ENCODE peak calls at places on chromosome 1, in ten cellular contexts. One of them, this sample, is unnamed. For H3K27me3, the result is how much of the 10 kb centered on the place peaks cover.

GRCh38 chr1:209190591-209191241 is 392.8 kb upstream of the CAMK1G start:
- DNase-seq in ovary: no peak
- DNase-seq in suprapubic skin: no peak
- DNase-seq in upper lobe of left lung: peak
- DNase-seq in heart left ventricle: no peak
- DNase-seq in adrenal gland: peak
- DNase-seq in uterus: no peak
- DNase-seq in stomach: peak
- DNase-seq in tibial nerve: no peak
- DNase-seq in esophagus squamous epithelium: no peak
- DNase-seq in this sample: peak

GRCh38 chr1:156122519-156123355 is 8.2 kb downstream of the LMNA start:
- DNase-seq in ovary: peak
- DNase-seq in suprapubic skin: peak
- DNase-seq in upper lobe of left lung: peak
- DNase-seq in heart left ventricle: peak
- DNase-seq in adrenal gland: peak
- DNase-seq in uterus: peak
- DNase-seq in stomach: peak
- DNase-seq in tibial nerve: no peak
- DNase-seq in esophagus squamous epithelium: no peak
- DNase-seq in this sample: peak

GRCh38 chr1:178238722-178239510 is 145.0 kb downstream of the RASAL2 start:
- DNase-seq in ovary: no peak
- DNase-seq in suprapubic skin: no peak
- DNase-seq in upper lobe of left lung: no peak
- DNase-seq in heart left ventricle: no peak
- DNase-seq in adrenal gland: no peak
- DNase-seq in uterus: no peak
- DNase-seq in stomach: no peak
- DNase-seq in tibial nerve: no peak
- DNase-seq in esophagus squamous epithelium: no peak
- DNase-seq in this sample: no peak

GRCh38 chr1:9302745-9303524 is 10.2 kb downstream of the SPSB1 start:
- DNase-seq in ovary: no peak
- DNase-seq in suprapubic skin: no peak
- DNase-seq in upper lobe of left lung: peak
- DNase-seq in heart left ventricle: no peak
- DNase-seq in adrenal gland: no peak
- DNase-seq in uterus: peak
- DNase-seq in stomach: no peak
- DNase-seq in tibial nerve: peak
- DNase-seq in esophagus squamous epithelium: no peak
- DNase-seq in this sample: no peak

GRCh38 chr1:43565600-43566360 is 35.1 kb downstream of the PTPRF start:
- DNase-seq in ovary: peak
- DNase-seq in suprapubic skin: no peak
- DNase-seq in upper lobe of left lung: peak
- DNase-seq in heart left ventricle: peak
- DNase-seq in adrenal gland: peak
- DNase-seq in uterus: peak
- DNase-seq in stomach: peak
- DNase-seq in tibial nerve: peak
- DNase-seq in esophagus squamous epithelium: no peak
- DNase-seq in this sample: peak

GRCh38 chr1:2786329-2787162 is 14.9 kb downstream of the TTC34 start:
- DNase-seq in ovary: no peak
- DNase-seq in suprapubic skin: peak
- DNase-seq in upper lobe of left lung: peak
- DNase-seq in heart left ventricle: peak
- DNase-seq in adrenal gland: peak
- DNase-seq in uterus: no peak
- DNase-seq in stomach: peak
- DNase-seq in tibial nerve: no peak
- DNase-seq in esophagus squamous epithelium: no peak
- DNase-seq in this sample: peak

GRCh38 chr1:97433520-97434175 is 487.2 kb downstream of the DPYD start:
- DNase-seq in ovary: no peak
- DNase-seq in suprapubic skin: no peak
- DNase-seq in upper lobe of left lung: no peak
- DNase-seq in heart left ventricle: no peak
- DNase-seq in adrenal gland: no peak
- DNase-seq in uterus: no peak
- DNase-seq in stomach: no peak
- DNase-seq in tibial nerve: no peak
- DNase-seq in esophagus squamous epithelium: no peak
- DNase-seq in this sample: no peak

GRCh38 chr1:66711420-66711819 is 40.8 kb upstream of the DYNLT5 start:
- DNase-seq in ovary: no peak
- DNase-seq in suprapubic skin: no peak
- DNase-seq in upper lobe of left lung: no peak
- DNase-seq in heart left ventricle: no peak
- DNase-seq in adrenal gland: no peak
- DNase-seq in uterus: no peak
- DNase-seq in stomach: no peak
- DNase-seq in tibial nerve: no peak
- DNase-seq in esophagus squamous epithelium: no peak
- DNase-seq in this sample: no peak

GRCh38 chr1:237737448-237737847 is 153.3 kb downstream of the ZP4 start:
- DNase-seq in ovary: no peak
- DNase-seq in suprapubic skin: no peak
- DNase-seq in upper lobe of left lung: no peak
- DNase-seq in heart left ventricle: no peak
- DNase-seq in adrenal gland: no peak
- DNase-seq in uterus: no peak
- DNase-seq in stomach: no peak
- DNase-seq in tibial nerve: no peak
- DNase-seq in esophagus squamous epithelium: no peak
- DNase-seq in this sample: no peak

GRCh38 chr1:237736372-237737029 is 154.2 kb downstream of the ZP4 start:
- DNase-seq in ovary: no peak
- DNase-seq in suprapubic skin: no peak
- DNase-seq in upper lobe of left lung: no peak
- DNase-seq in heart left ventricle: no peak
- DNase-seq in adrenal gland: no peak
- DNase-seq in uterus: no peak
- DNase-seq in stomach: no peak
- DNase-seq in tibial nerve: no peak
- DNase-seq in esophagus squamous epithelium: no peak
- DNase-seq in this sample: no peak

GRCh38 chr1:237732657-237733056 is 158.1 kb downstream of the ZP4 start:
- DNase-seq in ovary: no peak
- DNase-seq in suprapubic skin: no peak
- DNase-seq in upper lobe of left lung: no peak
- DNase-seq in heart left ventricle: no peak
- DNase-seq in adrenal gland: no peak
- DNase-seq in uterus: no peak
- DNase-seq in stomach: no peak
- DNase-seq in tibial nerve: no peak
- DNase-seq in esophagus squamous epithelium: no peak
- DNase-seq in this sample: no peak

GRCh38 chr1:237740831-237741230 is 149.9 kb downstream of the ZP4 start:
- DNase-seq in ovary: no peak
- DNase-seq in suprapubic skin: no peak
- DNase-seq in upper lobe of left lung: no peak
- DNase-seq in heart left ventricle: no peak
- DNase-seq in adrenal gland: no peak
- DNase-seq in uterus: no peak
- DNase-seq in stomach: no peak
- DNase-seq in tibial nerve: no peak
- DNase-seq in esophagus squamous epithelium: no peak
- DNase-seq in this sample: no peak

DNA sequence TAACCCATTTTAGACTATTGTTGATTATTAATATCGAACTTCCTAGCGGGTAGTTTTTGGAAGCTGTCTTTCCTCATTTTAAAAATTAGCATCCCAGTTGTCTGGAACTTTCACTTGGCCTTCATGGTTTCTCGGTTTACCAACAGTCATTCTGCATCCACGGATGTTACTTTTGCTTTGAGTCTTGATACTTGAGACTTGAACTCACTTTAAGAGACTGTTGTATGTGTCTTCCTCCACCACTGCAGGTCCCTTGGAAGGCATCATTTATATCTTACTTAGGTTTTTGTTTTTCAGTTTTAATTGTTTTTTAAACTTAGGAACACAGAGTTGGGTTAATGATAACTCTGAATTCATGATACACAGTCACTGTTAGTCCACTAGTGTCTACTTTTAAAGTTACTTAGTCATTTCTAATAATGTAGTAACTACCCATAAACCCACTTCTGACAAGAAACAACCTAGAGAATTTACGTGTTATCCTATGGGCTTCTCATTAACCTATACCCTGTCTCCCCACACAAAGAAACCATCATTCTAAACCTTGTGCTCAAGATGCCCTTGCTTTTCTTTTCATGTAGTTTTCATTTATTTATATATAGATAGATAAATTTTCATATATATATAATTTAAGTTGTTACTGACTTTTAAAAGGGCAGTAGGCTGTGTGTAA is 152.6 kb downstream of the ZP4 start:
- DNase-seq in ovary: no peak
- DNase-seq in suprapubic skin: no peak
- DNase-seq in upper lobe of left lung: no peak
- DNase-seq in heart left ventricle: no peak
- DNase-seq in adrenal gland: no peak
- DNase-seq in uterus: no peak
- DNase-seq in stomach: no peak
- DNase-seq in tibial nerve: no peak
- DNase-seq in esophagus squamous epithelium: no peak
- DNase-seq in this sample: no peak
- TF ChIP-seq POLR2A in ovary: no peak
- TF ChIP-seq POLR2A in suprapubic skin: no peak
- TF ChIP-seq POLR2A in upper lobe of left lung: no peak
- TF ChIP-seq POLR2A in heart left ventricle: no peak
- TF ChIP-seq POLR2A in adrenal gland: no peak
- TF ChIP-seq POLR2A in uterus: no peak
- TF ChIP-seq POLR2A in stomach: no peak
- TF ChIP-seq POLR2A in tibial nerve: no peak
- TF ChIP-seq POLR2A in esophagus squamous epithelium: no peak
- TF ChIP-seq POLR2A in this sample: no peak

GRCh38 chr1:6208723-6209660 is 3.1 kb downstream of the RNF207 start:
- DNase-seq in ovary: no peak
- DNase-seq in suprapubic skin: no peak
- DNase-seq in upper lobe of left lung: no peak
- DNase-seq in heart left ventricle: peak
- DNase-seq in adrenal gland: peak
- DNase-seq in uterus: no peak
- DNase-seq in stomach: peak
- DNase-seq in tibial nerve: no peak
- DNase-seq in esophagus squamous epithelium: no peak
- DNase-seq in this sample: peak

GRCh38 chr1:6207075-6207885 is 1.4 kb downstream of the RNF207 start:
- DNase-seq in ovary: no peak
- DNase-seq in suprapubic skin: no peak
- DNase-seq in upper lobe of left lung: no peak
- DNase-seq in heart left ventricle: peak
- DNase-seq in adrenal gland: no peak
- DNase-seq in uterus: no peak
- DNase-seq in stomach: no peak
- DNase-seq in tibial nerve: no peak
- DNase-seq in esophagus squamous epithelium: no peak
- DNase-seq in this sample: no peak

GRCh38 chr1:6209661-6210605 is 4.0 kb downstream of the RNF207 start:
- DNase-seq in ovary: no peak
- DNase-seq in suprapubic skin: no peak
- DNase-seq in upper lobe of left lung: no peak
- DNase-seq in heart left ventricle: no peak
- DNase-seq in adrenal gland: no peak
- DNase-seq in uterus: no peak
- DNase-seq in stomach: no peak
- DNase-seq in tibial nerve: no peak
- DNase-seq in esophagus squamous epithelium: no peak
- DNase-seq in this sample: no peak

GRCh38 chr1:6207921-6208320 is 2.0 kb downstream of the RNF207 start:
- DNase-seq in ovary: no peak
- DNase-seq in suprapubic skin: no peak
- DNase-seq in upper lobe of left lung: no peak
- DNase-seq in heart left ventricle: no peak
- DNase-seq in adrenal gland: no peak
- DNase-seq in uterus: no peak
- DNase-seq in stomach: no peak
- DNase-seq in tibial nerve: no peak
- DNase-seq in esophagus squamous epithelium: no peak
- DNase-seq in this sample: no peak

GRCh38 chr1:6205849-6206845 is at the start of gene RNF207:
- DNase-seq in ovary: no peak
- DNase-seq in suprapubic skin: no peak
- DNase-seq in upper lobe of left lung: peak
- DNase-seq in heart left ventricle: peak
- DNase-seq in adrenal gland: peak
- DNase-seq in uterus: peak
- DNase-seq in stomach: peak
- DNase-seq in tibial nerve: no peak
- DNase-seq in esophagus squamous epithelium: no peak
- DNase-seq in this sample: peak
- H3K4me3 ChIP-seq in ovary: peak
- H3K4me3 ChIP-seq in suprapubic skin: peak
- H3K4me3 ChIP-seq in upper lobe of left lung: peak
- H3K4me3 ChIP-seq in heart left ventricle: peak
- H3K4me3 ChIP-seq in adrenal gland: peak
- H3K4me3 ChIP-seq in uterus: peak
- H3K4me3 ChIP-seq in stomach: peak
- H3K4me3 ChIP-seq in tibial nerve: peak
- H3K4me3 ChIP-seq in esophagus squamous epithelium: peak
- H3K4me3 ChIP-seq in this sample: peak

GRCh38 chr1:230377324-230377723 is 48.8 kb downstream of the PGBD5 start:
- DNase-seq in ovary: no peak
- DNase-seq in suprapubic skin: no peak
- DNase-seq in upper lobe of left lung: no peak
- DNase-seq in heart left ventricle: no peak
- DNase-seq in adrenal gland: no peak
- DNase-seq in uterus: no peak
- DNase-seq in stomach: no peak
- DNase-seq in tibial nerve: no peak
- DNase-seq in esophagus squamous epithelium: no peak
- DNase-seq in this sample: no peak

GRCh38 chr1:230377851-230378250 is 48.3 kb downstream of the PGBD5 start:
- DNase-seq in ovary: no peak
- DNase-seq in suprapubic skin: no peak
- DNase-seq in upper lobe of left lung: no peak
- DNase-seq in heart left ventricle: no peak
- DNase-seq in adrenal gland: no peak
- DNase-seq in uterus: no peak
- DNase-seq in stomach: no peak
- DNase-seq in tibial nerve: no peak
- DNase-seq in esophagus squamous epithelium: no peak
- DNase-seq in this sample: no peak

GRCh38 chr1:230376296-230376695 is 49.8 kb downstream of the PGBD5 start:
- DNase-seq in ovary: no peak
- DNase-seq in suprapubic skin: no peak
- DNase-seq in upper lobe of left lung: no peak
- DNase-seq in heart left ventricle: no peak
- DNase-seq in adrenal gland: no peak
- DNase-seq in uterus: no peak
- DNase-seq in stomach: no peak
- DNase-seq in tibial nerve: no peak
- DNase-seq in esophagus squamous epithelium: no peak
- DNase-seq in this sample: no peak

GRCh38 chr1:230375795-230376194 is 50.3 kb downstream of the PGBD5 start:
- DNase-seq in ovary: no peak
- DNase-seq in suprapubic skin: no peak
- DNase-seq in upper lobe of left lung: no peak
- DNase-seq in heart left ventricle: peak
- DNase-seq in adrenal gland: no peak
- DNase-seq in uterus: no peak
- DNase-seq in stomach: no peak
- DNase-seq in tibial nerve: no peak
- DNase-seq in esophagus squamous epithelium: no peak
- DNase-seq in this sample: no peak

DNA sequence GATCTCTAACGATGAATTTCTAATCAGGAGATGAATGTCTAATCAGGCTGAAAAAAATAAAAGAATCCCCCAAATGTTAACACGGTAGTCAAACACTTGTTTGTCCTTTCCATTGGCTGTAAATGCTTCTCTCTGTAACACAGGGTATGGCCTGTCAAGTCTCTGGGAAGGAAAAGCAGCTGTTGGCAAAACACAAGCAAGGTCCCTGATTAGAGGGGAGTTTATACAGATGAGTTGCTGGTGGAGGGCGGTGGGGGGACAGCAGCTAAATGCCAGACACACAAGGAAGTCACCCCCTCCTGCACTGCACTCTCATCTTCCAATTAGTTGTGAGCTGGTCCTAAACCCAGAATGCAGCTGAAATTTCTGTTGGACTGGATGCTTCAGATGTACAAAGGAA is 51.0 kb downstream of the PGBD5 start:
- DNase-seq in ovary: no peak
- DNase-seq in suprapubic skin: no peak
- DNase-seq in upper lobe of left lung: no peak
- DNase-seq in heart left ventricle: no peak
- DNase-seq in adrenal gland: no peak
- DNase-seq in uterus: no peak
- DNase-seq in stomach: no peak
- DNase-seq in tibial nerve: no peak
- DNase-seq in esophagus squamous epithelium: no peak
- DNase-seq in this sample: no peak
- H3K27me3 ChIP-seq in ovary: under half
- H3K27me3 ChIP-seq in suprapubic skin: under half
- H3K27me3 ChIP-seq in upper lobe of left lung: under half
- H3K27me3 ChIP-seq in heart left ventricle: under half
- H3K27me3 ChIP-seq in adrenal gland: under half
- H3K27me3 ChIP-seq in uterus: under half
- H3K27me3 ChIP-seq in stomach: under half
- H3K27me3 ChIP-seq in tibial nerve: under half
- H3K27me3 ChIP-seq in esophagus squamous epithelium: under half
- H3K27me3 ChIP-seq in this sample: under half

GRCh38 chr1:181064030-181064594 is 24.4 kb upstream of the IER5 start:
- DNase-seq in ovary: no peak
- DNase-seq in suprapubic skin: no peak
- DNase-seq in upper lobe of left lung: peak
- DNase-seq in heart left ventricle: no peak
- DNase-seq in adrenal gland: no peak
- DNase-seq in uterus: no peak
- DNase-seq in stomach: no peak
- DNase-seq in tibial nerve: no peak
- DNase-seq in esophagus squamous epithelium: no peak
- DNase-seq in this sample: no peak

GRCh38 chr1:181061487-181061886 is 27.0 kb upstream of the IER5 start:
- DNase-seq in ovary: no peak
- DNase-seq in suprapubic skin: no peak
- DNase-seq in upper lobe of left lung: no peak
- DNase-seq in heart left ventricle: no peak
- DNase-seq in adrenal gland: no peak
- DNase-seq in uterus: no peak
- DNase-seq in stomach: no peak
- DNase-seq in tibial nerve: no peak
- DNase-seq in esophagus squamous epithelium: no peak
- DNase-seq in this sample: no peak

GRCh38 chr1:181064702-181065101 is 23.8 kb upstream of the IER5 start:
- DNase-seq in ovary: no peak
- DNase-seq in suprapubic skin: no peak
- DNase-seq in upper lobe of left lung: no peak
- DNase-seq in heart left ventricle: no peak
- DNase-seq in adrenal gland: no peak
- DNase-seq in uterus: no peak
- DNase-seq in stomach: no peak
- DNase-seq in tibial nerve: no peak
- DNase-seq in esophagus squamous epithelium: no peak
- DNase-seq in this sample: no peak

GRCh38 chr1:181062800-181063428 is 25.6 kb upstream of the IER5 start:
- DNase-seq in ovary: no peak
- DNase-seq in suprapubic skin: no peak
- DNase-seq in upper lobe of left lung: peak
- DNase-seq in heart left ventricle: no peak
- DNase-seq in adrenal gland: no peak
- DNase-seq in uterus: no peak
- DNase-seq in stomach: no peak
- DNase-seq in tibial nerve: no peak
- DNase-seq in esophagus squamous epithelium: no peak
- DNase-seq in this sample: no peak

GRCh38 chr1:181061891-181062777 is 26.4 kb upstream of the IER5 start:
- DNase-seq in ovary: no peak
- DNase-seq in suprapubic skin: no peak
- DNase-seq in upper lobe of left lung: peak
- DNase-seq in heart left ventricle: peak
- DNase-seq in adrenal gland: no peak
- DNase-seq in uterus: no peak
- DNase-seq in stomach: no peak
- DNase-seq in tibial nerve: no peak
- DNase-seq in esophagus squamous epithelium: no peak
- DNase-seq in this sample: peak
- TF ChIP-seq POLR2A in ovary: no peak
- TF ChIP-seq POLR2A in suprapubic skin: no peak
- TF ChIP-seq POLR2A in upper lobe of left lung: no peak
- TF ChIP-seq POLR2A in heart left ventricle: no peak
- TF ChIP-seq POLR2A in adrenal gland: no peak
- TF ChIP-seq POLR2A in uterus: no peak
- TF ChIP-seq POLR2A in stomach: no peak
- TF ChIP-seq POLR2A in tibial nerve: no peak
- TF ChIP-seq POLR2A in esophagus squamous epithelium: no peak
- TF ChIP-seq POLR2A in this sample: no peak

This sample was measured in transverse colon.